ENCODE peak calls at places on chromosome 10, in five cellular contexts. One of them, this sample, is unnamed.

GRCh38 chr10:132586731-132587130 is 49.1 kb downstream of the INPP5A start:
- DNase-seq in HepG2: no peak
- DNase-seq in SK-N-SH: no peak
- DNase-seq in K562: no peak
- DNase-seq in GM12878: no peak
- DNase-seq in this sample: no peak

GRCh38 chr10:32149257-32149955 is 93.2 kb upstream of the KIF5B start:
- DNase-seq in HepG2: no peak
- DNase-seq in SK-N-SH: no peak
- DNase-seq in K562: peak
- DNase-seq in GM12878: peak
- DNase-seq in this sample: no peak

GRCh38 chr10:45035673-45036072 is 35.0 kb downstream of the ZNF22 start:
- DNase-seq in HepG2: no peak
- DNase-seq in SK-N-SH: no peak
- DNase-seq in K562: no peak
- DNase-seq in GM12878: no peak
- DNase-seq in this sample: no peak

GRCh38 chr10:88389456-88389855 is 193.7 kb downstream of the RNLS start:
- DNase-seq in HepG2: peak
- DNase-seq in SK-N-SH: no peak
- DNase-seq in K562: peak
- DNase-seq in GM12878: peak
- DNase-seq in this sample: peak

GRCh38 chr10:15744217-15744865 is 24.6 kb upstream of the ITGA8 start:
- DNase-seq in HepG2: peak
- DNase-seq in SK-N-SH: peak
- DNase-seq in K562: peak
- DNase-seq in GM12878: no peak
- DNase-seq in this sample: no peak

GRCh38 chr10:6074489-6075301 is 12.5 kb upstream of the IL2RA start:
- DNase-seq in HepG2: no peak
- DNase-seq in SK-N-SH: peak
- DNase-seq in K562: no peak
- DNase-seq in GM12878: no peak
- DNase-seq in this sample: no peak

GRCh38 chr10:26451903-26452302 is 13.8 kb downstream of the APBB1IP start:
- DNase-seq in HepG2: no peak
- DNase-seq in SK-N-SH: no peak
- DNase-seq in K562: no peak
- DNase-seq in GM12878: no peak
- DNase-seq in this sample: no peak

GRCh38 chr10:102504976-102505300 is 1.2 kb downstream of the SUFU start:
- DNase-seq in HepG2: no peak
- DNase-seq in SK-N-SH: no peak
- DNase-seq in K562: no peak
- DNase-seq in GM12878: no peak
- DNase-seq in this sample: no peak

GRCh38 chr10:105585215-105585614 is 944.1 kb downstream of the SORCS3 start:
- DNase-seq in HepG2: no peak
- DNase-seq in SK-N-SH: no peak
- DNase-seq in K562: no peak
- DNase-seq in GM12878: no peak
- DNase-seq in this sample: no peak

GRCh38 chr10:117532451-117533107 is 10.0 kb upstream of the EMX2 start:
- DNase-seq in HepG2: no peak
- DNase-seq in SK-N-SH: no peak
- DNase-seq in K562: no peak
- DNase-seq in GM12878: no peak
- DNase-seq in this sample: no peak

GRCh38 chr10:31635415-31636065 is 293.1 kb downstream of the ARHGAP12 start:
- DNase-seq in HepG2: no peak
- DNase-seq in SK-N-SH: no peak
- DNase-seq in K562: no peak
- DNase-seq in GM12878: no peak
- DNase-seq in this sample: no peak

GRCh38 chr10:28177944-28178637 is 124.8 kb downstream of the MPP7 start:
- DNase-seq in HepG2: no peak
- DNase-seq in SK-N-SH: no peak
- DNase-seq in K562: no peak
- DNase-seq in GM12878: no peak
- DNase-seq in this sample: no peak

GRCh38 chr10:69895759-69896158 is 94.1 kb downstream of the COL13A1 start:
- DNase-seq in HepG2: no peak
- DNase-seq in SK-N-SH: peak
- DNase-seq in K562: no peak
- DNase-seq in GM12878: no peak
- DNase-seq in this sample: no peak

GRCh38 chr10:117370205-117370604 is 5.0 kb downstream of the PDZD8 start:
- DNase-seq in HepG2: no peak
- DNase-seq in SK-N-SH: no peak
- DNase-seq in K562: no peak
- DNase-seq in GM12878: no peak
- DNase-seq in this sample: no peak

GRCh38 chr10:89522463-89522862 is 12.9 kb downstream of the SLC16A12 start:
- DNase-seq in HepG2: no peak
- DNase-seq in SK-N-SH: no peak
- DNase-seq in K562: no peak
- DNase-seq in GM12878: no peak
- DNase-seq in this sample: no peak

GRCh38 chr10:24722131-24722675 is 1.5 kb downstream of the ARHGAP21 start:
- DNase-seq in HepG2: no peak
- DNase-seq in SK-N-SH: no peak
- DNase-seq in K562: peak
- DNase-seq in GM12878: no peak
- DNase-seq in this sample: no peak

GRCh38 chr10:76080991-76081390 is 649.6 kb downstream of the LRMDA start:
- DNase-seq in HepG2: no peak
- DNase-seq in SK-N-SH: no peak
- DNase-seq in K562: no peak
- DNase-seq in GM12878: no peak
- DNase-seq in this sample: no peak

GRCh38 chr10:122310311-122311050 is 39.4 kb downstream of the BTBD16 start:
- DNase-seq in HepG2: peak
- DNase-seq in SK-N-SH: no peak
- DNase-seq in K562: no peak
- DNase-seq in GM12878: no peak
- DNase-seq in this sample: no peak
- TF ChIP-seq REST in HepG2: no peak
- TF ChIP-seq REST in SK-N-SH: no peak
- TF ChIP-seq REST in K562: no peak
- TF ChIP-seq REST in GM12878: no peak
- TF ChIP-seq REST in this sample: no peak

DNA sequence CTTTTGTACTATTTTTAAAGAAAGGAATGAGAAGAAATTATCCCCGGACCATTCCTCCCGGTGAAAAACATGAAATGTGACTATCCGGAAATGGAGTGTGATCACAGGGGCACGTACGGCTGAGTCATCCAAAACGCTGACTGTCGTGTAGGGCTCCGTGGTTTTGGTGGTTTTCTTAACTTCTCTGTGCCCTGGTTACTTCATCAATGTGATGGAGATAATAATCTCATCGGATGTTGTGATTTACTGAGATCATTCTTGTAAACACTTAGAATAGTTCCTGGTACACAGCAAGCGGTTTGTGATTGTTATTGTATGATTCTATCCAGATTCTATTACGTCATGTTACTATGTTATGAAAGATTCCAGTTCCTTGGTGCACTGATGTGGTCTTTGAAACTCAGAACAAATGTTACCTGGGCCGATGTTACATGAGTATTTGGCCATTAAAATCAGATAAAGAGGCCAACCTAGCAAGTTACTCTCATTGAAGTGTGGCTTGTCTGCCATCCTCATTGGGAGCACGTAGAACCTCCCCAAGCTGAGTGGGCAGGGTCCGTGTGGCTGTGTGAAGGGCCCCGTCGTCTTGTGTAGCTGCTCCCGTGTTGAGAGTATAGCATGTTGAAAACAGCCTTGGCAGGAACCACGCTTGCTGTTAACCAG is 99.5 kb downstream of the CAMK1D start:
- DNase-seq in HepG2: no peak
- DNase-seq in SK-N-SH: no peak
- DNase-seq in K562: peak
- DNase-seq in GM12878: peak
- DNase-seq in this sample: no peak
- TF ChIP-seq GABPA in HepG2: no peak
- TF ChIP-seq GABPA in SK-N-SH: peak
- TF ChIP-seq GABPA in K562: peak
- TF ChIP-seq GABPA in GM12878: peak
- TF ChIP-seq GABPA in this sample: no peak

GRCh38 chr10:84665883-84666463 is 337.6 kb downstream of the CCSER2 start:
- DNase-seq in HepG2: peak
- DNase-seq in SK-N-SH: no peak
- DNase-seq in K562: peak
- DNase-seq in GM12878: no peak
- DNase-seq in this sample: peak
- TF ChIP-seq REST in HepG2: no peak
- TF ChIP-seq REST in SK-N-SH: no peak
- TF ChIP-seq REST in K562: no peak
- TF ChIP-seq REST in GM12878: no peak
- TF ChIP-seq REST in this sample: no peak

GRCh38 chr10:43118631-43119415 is 19.4 kb upstream of the CSGALNACT2 start:
- DNase-seq in HepG2: no peak
- DNase-seq in SK-N-SH: no peak
- DNase-seq in K562: no peak
- DNase-seq in GM12878: no peak
- DNase-seq in this sample: no peak
- TF ChIP-seq GABPA in HepG2: no peak
- TF ChIP-seq GABPA in SK-N-SH: no peak
- TF ChIP-seq GABPA in K562: no peak
- TF ChIP-seq GABPA in GM12878: no peak
- TF ChIP-seq GABPA in this sample: no peak

GRCh38 chr10:86770412-86770960 is 14.1 kb downstream of the BMPR1A start:
- DNase-seq in HepG2: no peak
- DNase-seq in SK-N-SH: no peak
- DNase-seq in K562: peak
- DNase-seq in GM12878: no peak
- DNase-seq in this sample: no peak
- TF ChIP-seq REST in HepG2: no peak
- TF ChIP-seq REST in SK-N-SH: no peak
- TF ChIP-seq REST in K562: no peak
- TF ChIP-seq REST in GM12878: no peak
- TF ChIP-seq REST in this sample: no peak